ENCODE peak calls at places on chromosomes 1 and 21, in six cellular contexts. One of them, this sample, is unnamed.

GRCh38 chr1:16905112-16905855 is 9.5 kb downstream of the RNU1-2 start:
- DNase-seq in NCI-H774: no peak
- DNase-seq in neural progenitor cell: peak
- DNase-seq in NCI-H1436 treated with DMSO at 0.1 percent for 48 hours: no peak
- DNase-seq in activated CD8-positive, alpha-beta memory T cell treated with anti-CD3 and anti-CD28 coated beads, Interleukin-2, amount 50 U/mL, for 4 hours: no peak
- DNase-seq in GM06990: peak
- DNase-seq in this sample: peak

GRCh38 chr21:34886554-34887385 is 162.3 kb downstream of the RUNX1 start:
- DNase-seq in GM06990: peak
- DNase-seq in neural progenitor cell: peak
- DNase-seq in NCI-H774: no peak
- DNase-seq in activated CD8-positive, alpha-beta memory T cell treated with anti-CD3 and anti-CD28 coated beads, Interleukin-2, amount 50 U/mL, for 4 hours: peak
- DNase-seq in NCI-H1436 treated with DMSO at 0.1 percent for 48 hours: no peak
- DNase-seq in this sample: peak

GRCh38 chr21:18041012-18041411 is 203.6 kb upstream of the CHODL start:
- DNase-seq in GM06990: no peak
- DNase-seq in NCI-H774: peak
- DNase-seq in activated CD8-positive, alpha-beta memory T cell treated with anti-CD3 and anti-CD28 coated beads, Interleukin-2, amount 50 U/mL, for 4 hours: no peak
- DNase-seq in NCI-H1436 treated with DMSO at 0.1 percent for 48 hours: peak
- DNase-seq in neural progenitor cell: peak
- DNase-seq in this sample: peak

GRCh38 chr1:42206164-42206563 is 41.6 kb upstream of the GUCA2A start:
- DNase-seq in NCI-H1436 treated with DMSO at 0.1 percent for 48 hours: no peak
- DNase-seq in activated CD8-positive, alpha-beta memory T cell treated with anti-CD3 and anti-CD28 coated beads, Interleukin-2, amount 50 U/mL, for 4 hours: no peak
- DNase-seq in NCI-H774: no peak
- DNase-seq in GM06990: no peak
- DNase-seq in neural progenitor cell: no peak
- DNase-seq in this sample: no peak

GRCh38 chr21:45570826-45571601 is 28.8 kb upstream of the SLC19A1 start:
- DNase-seq in neural progenitor cell: no peak
- DNase-seq in activated CD8-positive, alpha-beta memory T cell treated with anti-CD3 and anti-CD28 coated beads, Interleukin-2, amount 50 U/mL, for 4 hours: no peak
- DNase-seq in GM06990: no peak
- DNase-seq in NCI-H1436 treated with DMSO at 0.1 percent for 48 hours: no peak
- DNase-seq in NCI-H774: no peak
- DNase-seq in this sample: no peak

GRCh38 chr21:46027855-46028493 is 46.4 kb downstream of the COL6A1 start:
- DNase-seq in NCI-H774: no peak
- DNase-seq in NCI-H1436 treated with DMSO at 0.1 percent for 48 hours: no peak
- DNase-seq in GM06990: no peak
- DNase-seq in activated CD8-positive, alpha-beta memory T cell treated with anti-CD3 and anti-CD28 coated beads, Interleukin-2, amount 50 U/mL, for 4 hours: no peak
- DNase-seq in neural progenitor cell: no peak
- DNase-seq in this sample: no peak

GRCh38 chr1:228782662-228783414 is 47.6 kb downstream of the RHOU start:
- DNase-seq in activated CD8-positive, alpha-beta memory T cell treated with anti-CD3 and anti-CD28 coated beads, Interleukin-2, amount 50 U/mL, for 4 hours: no peak
- DNase-seq in NCI-H774: no peak
- DNase-seq in NCI-H1436 treated with DMSO at 0.1 percent for 48 hours: no peak
- DNase-seq in neural progenitor cell: no peak
- DNase-seq in GM06990: no peak
- DNase-seq in this sample: no peak

GRCh38 chr1:33007190-33008050 is 29.3 kb downstream of the AK2 start:
- DNase-seq in activated CD8-positive, alpha-beta memory T cell treated with anti-CD3 and anti-CD28 coated beads, Interleukin-2, amount 50 U/mL, for 4 hours: no peak
- DNase-seq in GM06990: no peak
- DNase-seq in NCI-H1436 treated with DMSO at 0.1 percent for 48 hours: peak
- DNase-seq in NCI-H774: no peak
- DNase-seq in neural progenitor cell: peak
- DNase-seq in this sample: no peak

GRCh38 chr1:9724706-9725476 is 73.4 kb downstream of the PIK3CD start:
- DNase-seq in NCI-H1436 treated with DMSO at 0.1 percent for 48 hours: no peak
- DNase-seq in neural progenitor cell: peak
- DNase-seq in activated CD8-positive, alpha-beta memory T cell treated with anti-CD3 and anti-CD28 coated beads, Interleukin-2, amount 50 U/mL, for 4 hours: peak
- DNase-seq in NCI-H774: no peak
- DNase-seq in GM06990: no peak
- DNase-seq in this sample: peak

GRCh38 chr1:22108343-22109135 is 34.4 kb downstream of the WNT4 start:
- DNase-seq in activated CD8-positive, alpha-beta memory T cell treated with anti-CD3 and anti-CD28 coated beads, Interleukin-2, amount 50 U/mL, for 4 hours: no peak
- DNase-seq in GM06990: no peak
- DNase-seq in NCI-H1436 treated with DMSO at 0.1 percent for 48 hours: no peak
- DNase-seq in neural progenitor cell: no peak
- DNase-seq in NCI-H774: no peak
- DNase-seq in this sample: no peak

GRCh38 chr21:19878133-19878532 is 1120.1 kb upstream of the NCAM2 start:
- DNase-seq in NCI-H1436 treated with DMSO at 0.1 percent for 48 hours: no peak
- DNase-seq in activated CD8-positive, alpha-beta memory T cell treated with anti-CD3 and anti-CD28 coated beads, Interleukin-2, amount 50 U/mL, for 4 hours: no peak
- DNase-seq in NCI-H774: no peak
- DNase-seq in neural progenitor cell: no peak
- DNase-seq in GM06990: no peak
- DNase-seq in this sample: no peak

GRCh38 chr1:24309762-24310485 is 9.2 kb upstream of the GRHL3 start:
- DNase-seq in NCI-H774: no peak
- DNase-seq in activated CD8-positive, alpha-beta memory T cell treated with anti-CD3 and anti-CD28 coated beads, Interleukin-2, amount 50 U/mL, for 4 hours: no peak
- DNase-seq in NCI-H1436 treated with DMSO at 0.1 percent for 48 hours: no peak
- DNase-seq in neural progenitor cell: no peak
- DNase-seq in GM06990: no peak
- DNase-seq in this sample: no peak